ENCODE peak calls at places on chromosomes 1 and 21, in six cellular contexts. One of them, this sample, is unnamed.

GRCh38 chr1:17189632-17190525 is 15.0 kb upstream of the PADI1 start:
- DNase-seq in RPMI8226: no peak
- DNase-seq in HuH-7.5: no peak
- DNase-seq in occipital lobe: no peak
- DNase-seq in activated CD8-positive, alpha-beta memory T cell treated with anti-CD3 and anti-CD28 coated beads for 24 hours: no peak
- DNase-seq in left colon: no peak
- DNase-seq in this sample: peak

GRCh38 chr1:36585760-36586072 is 103.0 kb upstream of the CSF3R start:
- DNase-seq in activated CD8-positive, alpha-beta memory T cell treated with anti-CD3 and anti-CD28 coated beads for 24 hours: no peak
- DNase-seq in left colon: no peak
- DNase-seq in occipital lobe: no peak
- DNase-seq in RPMI8226: no peak
- DNase-seq in HuH-7.5: no peak
- DNase-seq in this sample: no peak

GRCh38 chr21:46214478-46215340 is 13.9 kb downstream of the LSS start:
- DNase-seq in RPMI8226: no peak
- DNase-seq in left colon: no peak
- DNase-seq in HuH-7.5: no peak
- DNase-seq in occipital lobe: no peak
- DNase-seq in activated CD8-positive, alpha-beta memory T cell treated with anti-CD3 and anti-CD28 coated beads for 24 hours: no peak
- DNase-seq in this sample: no peak

GRCh38 chr21:15631342-15631741 is 98.4 kb upstream of the USP25 start:
- DNase-seq in activated CD8-positive, alpha-beta memory T cell treated with anti-CD3 and anti-CD28 coated beads for 24 hours: no peak
- DNase-seq in RPMI8226: no peak
- DNase-seq in HuH-7.5: no peak
- DNase-seq in left colon: no peak
- DNase-seq in occipital lobe: no peak
- DNase-seq in this sample: no peak

GRCh38 chr1:235953801-235954200 is 87.1 kb upstream of the LYST start:
- DNase-seq in RPMI8226: no peak
- DNase-seq in HuH-7.5: no peak
- DNase-seq in occipital lobe: no peak
- DNase-seq in left colon: no peak
- DNase-seq in activated CD8-positive, alpha-beta memory T cell treated with anti-CD3 and anti-CD28 coated beads for 24 hours: no peak
- DNase-seq in this sample: no peak

GRCh38 chr1:177448652-177449351 is 278.0 kb downstream of the BRINP2 start:
- DNase-seq in HuH-7.5: no peak
- DNase-seq in RPMI8226: no peak
- DNase-seq in activated CD8-positive, alpha-beta memory T cell treated with anti-CD3 and anti-CD28 coated beads for 24 hours: no peak
- DNase-seq in occipital lobe: peak
- DNase-seq in left colon: no peak
- DNase-seq in this sample: no peak

GRCh38 chr1:151908228-151908691 is 1.1 kb downstream of the THEM4 start:
- DNase-seq in activated CD8-positive, alpha-beta memory T cell treated with anti-CD3 and anti-CD28 coated beads for 24 hours: no peak
- DNase-seq in occipital lobe: no peak
- DNase-seq in left colon: no peak
- DNase-seq in HuH-7.5: no peak
- DNase-seq in RPMI8226: peak
- DNase-seq in this sample: no peak

GRCh38 chr1:223137402-223138100 is 5.5 kb downstream of the TLR5 start:
- DNase-seq in RPMI8226: no peak
- DNase-seq in activated CD8-positive, alpha-beta memory T cell treated with anti-CD3 and anti-CD28 coated beads for 24 hours: no peak
- DNase-seq in left colon: no peak
- DNase-seq in occipital lobe: no peak
- DNase-seq in HuH-7.5: peak
- DNase-seq in this sample: no peak

GRCh38 chr1:35500439-35500838 is 56.8 kb downstream of the KIAA0319L start:
- DNase-seq in HuH-7.5: no peak
- DNase-seq in activated CD8-positive, alpha-beta memory T cell treated with anti-CD3 and anti-CD28 coated beads for 24 hours: no peak
- DNase-seq in occipital lobe: no peak
- DNase-seq in left colon: no peak
- DNase-seq in RPMI8226: no peak
- DNase-seq in this sample: no peak

GRCh38 chr1:170893655-170894297 is 41.6 kb upstream of the MROH9 start:
- DNase-seq in HuH-7.5: no peak
- DNase-seq in left colon: no peak
- DNase-seq in RPMI8226: no peak
- DNase-seq in occipital lobe: no peak
- DNase-seq in activated CD8-positive, alpha-beta memory T cell treated with anti-CD3 and anti-CD28 coated beads for 24 hours: no peak
- DNase-seq in this sample: no peak

GRCh38 chr21:42069327-42069726 is 1.8 kb upstream of the UMODL1 start:
- DNase-seq in activated CD8-positive, alpha-beta memory T cell treated with anti-CD3 and anti-CD28 coated beads for 24 hours: no peak
- DNase-seq in occipital lobe: no peak
- DNase-seq in left colon: no peak
- DNase-seq in HuH-7.5: no peak
- DNase-seq in RPMI8226: no peak
- DNase-seq in this sample: no peak

GRCh38 chr1:165712764-165713163 is 14.4 kb upstream of the ALDH9A1 start:
- DNase-seq in left colon: no peak
- DNase-seq in occipital lobe: no peak
- DNase-seq in RPMI8226: no peak
- DNase-seq in activated CD8-positive, alpha-beta memory T cell treated with anti-CD3 and anti-CD28 coated beads for 24 hours: no peak
- DNase-seq in HuH-7.5: no peak
- DNase-seq in this sample: no peak